ENCODE peak calls at places on chromosomes 11 and 22, in four cellular contexts. L is cardiac muscle cell, B is tibial nerve, P is GM13977. T is an unnamed sample.

GRCh38 chr11:22337571-22338464 is at the start of gene SLC17A6:
- DNase-seq in P (peak), B (no peak), L (peak), T (no peak)

GRCh38 chr11:98090861-98091575 is 929.7 kb upstream of the CNTN5 start:
- DNase-seq in L (peak), P (no peak), B (no peak), T (no peak)

GRCh38 chr11:120327311-120327710 is 2.2 kb downstream of the TLCD5 start:
- DNase-seq in L (no peak), B (no peak), P (no peak), T (no peak)

GRCh38 chr11:103928040-103928555 is 108.3 kb upstream of the DDI1 start:
- DNase-seq in P (no peak), B (no peak), L (peak), T (no peak)

GRCh38 chr11:29173660-29174062 is 843.2 kb downstream of the KCNA4 start:
- DNase-seq in B (no peak), L (no peak), P (no peak), T (no peak)

GRCh38 chr11:100684101-100685065 is 2.7 kb upstream of the ARHGAP42 start:
- DNase-seq in B (no peak), L (no peak), P (no peak), T (no peak)

GRCh38 chr22:42169055-42169469 is 38.5 kb upstream of the CYP2D6 start:
- DNase-seq in B (peak), P (peak), L (peak), T (peak)

GRCh38 chr11:118914178-118914918 is 11.4 kb downstream of the BCL9L start:
- DNase-seq in B (no peak), P (no peak), L (no peak), T (no peak)

GRCh38 chr11:134646561-134646960 is 234.5 kb upstream of the B3GAT1 start:
- DNase-seq in L (no peak), P (no peak), B (no peak), T (peak)

GRCh38 chr11:63553759-63554158 is 9.4 kb downstream of the PLAAT2 start:
- DNase-seq in P (peak), L (no peak), B (no peak), T (peak)

GRCh38 chr11:6353367-6353987 is 33.2 kb upstream of the CAVIN3 start:
- DNase-seq in B (peak), L (peak), P (peak), T (no peak)

GRCh38 chr11:120205596-120206161 is 5.2 kb upstream of the OAF start:
- DNase-seq in B (no peak), L (no peak), P (no peak), T (no peak)

GRCh38 chr11:134639586-134640330 is 227.7 kb upstream of the B3GAT1 start:
- DNase-seq in L (no peak), B (no peak), P (no peak), T (peak)

GRCh38 chr11:47485112-47485511 is 36.2 kb upstream of the RAPSN start:
- DNase-seq in L (no peak), P (no peak), B (no peak), T (no peak)

GRCh38 chr22:23984430-23984829 is 4.5 kb downstream of the GSTT2 start:
- DNase-seq in P (no peak), L (peak), B (no peak), T (no peak)

GRCh38 chr11:2825886-2826678 is 59.5 kb downstream of the CDKN1C start:
- DNase-seq in B (peak), L (no peak), P (no peak), T (no peak)

GRCh38 chr22:38422615-38423511 is 32.1 kb downstream of the KCNJ4 start:
- DNase-seq in L (no peak), B (no peak), P (no peak), T (no peak)

GRCh38 chr11:12084191-12084717 is 26.1 kb upstream of the MICAL2 start:
- DNase-seq in L (no peak), B (no peak), P (no peak), T (no peak)

GRCh38 chr11:783581-784015 is 6.3 kb downstream of the CEND1 start:
- DNase-seq in B (peak), L (peak), P (no peak), T (no peak)

GRCh38 chr11:108220721-108221346 is 1.6 kb downstream of the NPAT start:
- DNase-seq in L (no peak), B (no peak), P (no peak), T (no peak)

GRCh38 chr11:126969865-126970479 is 30.6 kb downstream of the KIRREL3 start:
- DNase-seq in P (no peak), L (peak), B (no peak), T (no peak)

GRCh38 chr11:63738720-63739360 is 29.7 kb downstream of the ZFTA start:
- DNase-seq in L (peak), P (peak), B (peak), T (no peak)

GRCh38 chr11:34978236-34979191 is 62.1 kb downstream of the PDHX start:
- DNase-seq in L (peak), P (no peak), B (no peak), T (no peak)

GRCh38 chr11:129394709-129395108 is 19.1 kb downstream of the BARX2 start:
- DNase-seq in B (no peak), P (no peak), L (no peak), T (no peak)

GRCh38 chr11:15159085-15159484 is 44.4 kb downstream of the INSC start:
- DNase-seq in L (no peak), P (peak), B (no peak), T (no peak)

GRCh38 chr11:33457948-33458347 is 200.8 kb downstream of the HIPK3 start:
- DNase-seq in B (no peak), L (no peak), P (no peak), T (no peak)

GRCh38 chr11:126391970-126392637 is 36.6 kb downstream of the ST3GAL4 start:
- DNase-seq in P (no peak), B (no peak), L (peak), T (no peak)

GRCh38 chr22:30249049-30250038 is 2.8 kb upstream of the LIF start:
- DNase-seq in P (no peak), B (peak), L (no peak), T (no peak)

GRCh38 chr22:40029189-40029890 is 34.6 kb downstream of the FAM83F start:
- DNase-seq in P (no peak), L (no peak), B (no peak), T (no peak)

GRCh38 chr11:96288915-96289314 is 54.1 kb downstream of the MAML2 start:
- DNase-seq in L (no peak), B (no peak), P (peak), T (no peak)

GRCh38 chr11:118917488-118918127 is 8.1 kb downstream of the BCL9L start:
- DNase-seq in B (peak), L (no peak), P (no peak), T (no peak)

GRCh38 chr11:9617960-9618359 is 44.5 kb downstream of the WEE1 start:
- DNase-seq in B (no peak), L (no peak), P (no peak), T (no peak)

GRCh38 chr11:75383246-75383645 is 16.1 kb upstream of the RPS3 start:
- DNase-seq in L (no peak), P (no peak), B (no peak), T (no peak)

GRCh38 chr11:113083571-113083970 is 122.4 kb downstream of the NCAM1 start:
- DNase-seq in B (no peak), L (no peak), P (no peak), T (no peak)

GRCh38 chr11:116646191-116646590 is 126.6 kb downstream of the BUD13 start:
- DNase-seq in B (no peak), P (no peak), L (no peak), T (no peak)

GRCh38 chr11:116650052-116650451 is 122.7 kb downstream of the BUD13 start:
- DNase-seq in B (no peak), L (no peak), P (no peak), T (no peak)

GRCh38 chr11:116647305-116648080 is 125.3 kb downstream of the BUD13 start:
- DNase-seq in L (no peak), B (no peak), P (no peak), T (no peak)

GRCh38 chr11:116649268-116649667 is 123.5 kb downstream of the BUD13 start:
- DNase-seq in P (no peak), B (no peak), L (no peak), T (no peak)

GRCh38 chr11:116648229-116649174 is 124.3 kb downstream of the BUD13 start:
- DNase-seq in B (no peak), P (no peak), L (no peak), T (no peak)
- TF ChIP-seq CTCF in B (no peak), P (no peak), L (no peak), T (no peak)

GRCh38 chr11:8168485-8169257 is at the start of gene RIC3:
- DNase-seq in P (peak), B (no peak), L (peak), T (no peak)
- TF ChIP-seq CTCF in P (peak), B (no peak), L (no peak), T (peak)

DNA sequence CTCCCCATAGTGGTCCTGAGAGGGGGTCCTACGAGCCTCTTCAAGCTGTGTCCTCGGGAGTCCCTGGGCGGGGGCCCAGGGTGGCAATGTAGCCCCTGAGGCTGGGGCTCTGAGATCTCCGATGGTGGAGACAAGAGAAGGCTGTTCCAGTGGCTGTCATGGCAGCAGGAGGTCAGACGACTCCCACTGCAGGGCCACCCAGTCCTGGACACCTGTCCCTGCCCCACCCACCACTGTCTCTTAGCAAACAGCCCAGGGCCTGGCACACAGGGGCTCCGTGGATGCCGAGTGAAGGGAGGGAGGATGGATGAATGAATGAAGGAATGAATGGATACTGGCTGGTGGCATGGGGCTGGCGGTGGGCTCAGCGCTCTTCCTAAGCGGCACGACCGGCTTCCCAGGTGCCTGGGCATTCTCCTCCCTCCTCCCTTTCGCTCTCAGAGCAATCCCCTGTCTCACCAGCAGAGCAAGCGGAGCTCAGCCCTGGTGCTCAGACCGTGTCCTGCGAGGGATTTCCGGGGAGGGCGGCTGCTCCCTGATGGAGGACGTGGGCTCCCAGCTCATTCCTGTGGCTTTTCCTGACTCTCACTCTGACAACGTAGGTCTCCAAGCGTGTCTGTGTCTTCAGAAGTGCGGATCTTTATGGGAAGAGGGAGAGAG is 1272.7 kb downstream of the BRD1 start:
- DNase-seq in L (no peak), P (no peak), B (no peak), T (no peak)
- TF ChIP-seq CTCF in L (no peak), P (no peak), B (no peak), T (peak)

GRCh38 chr11:19323502-19323901 is 82.8 kb upstream of the E2F8 start:
- DNase-seq in P (no peak), B (no peak), L (no peak), T (no peak)
- TF ChIP-seq CTCF in P (peak), B (no peak), L (peak), T (no peak)

GRCh38 chr22:46113910-46114517 is 36.3 kb upstream of the PPARA start:
- DNase-seq in L (no peak), P (no peak), B (no peak), T (no peak)
- TF ChIP-seq CTCF in L (no peak), P (no peak), B (no peak), T (no peak)